ENCODE peak calls at places on chromosome 2, in eight cellular contexts. Z, N, A, E, R, U, W and C are unnamed samples.
A peak's percentile ranks its signal among the peaks of the same experiment; 100 is the strongest.

GRCh38 chr2:3659447-3660432 is 1.7 kb downstream of the ALLC start:
- DNase-seq in Z (no peak), N (no peak), A (no peak), E (peak; percentile 71), R (no peak), U (peak; percentile 64), W (peak; percentile 38), C (peak; percentile 69)

GRCh38 chr2:62814132-62814531 is 108.6 kb downstream of the EHBP1 start:
- DNase-seq in Z (no peak), N (peak; percentile 66), A (no peak), E (no peak), R (peak; percentile 43), U (peak; percentile 79), W (peak; percentile 76), C (no peak)

GRCh38 chr2:239758325-239758877 is 266.7 kb downstream of the NDUFA10 start:
- DNase-seq in Z (no peak), N (peak; percentile 3), A (no peak), E (peak; percentile 74), R (no peak), U (peak; percentile 15), W (peak; percentile 3), C (peak; percentile 13)

GRCh38 chr2:161436411-161436810 is 20.3 kb downstream of the TBR1 start:
- DNase-seq in Z (no peak), N (peak; percentile 80), A (no peak), E (no peak), R (peak; percentile 85), U (peak; percentile 53), W (peak; percentile 93), C (no peak)

GRCh38 chr2:145284551-145284950 is 764.6 kb upstream of the ZEB2 start:
- DNase-seq in Z (no peak), N (no peak), A (no peak), E (no peak), R (no peak), U (no peak), W (no peak), C (no peak)

GRCh38 chr2:164103271-164103670 is 367.5 kb upstream of the FIGN start:
- DNase-seq in Z (no peak), N (no peak), A (no peak), E (no peak), R (no peak), U (no peak), W (no peak), C (no peak)

GRCh38 chr2:235416816-235417499 is 76.9 kb upstream of the AGAP1 start:
- DNase-seq in Z (peak; percentile 5), N (peak; percentile 52), A (no peak), E (no peak), R (no peak), U (peak; percentile 51), W (peak; percentile 12), C (no peak)

GRCh38 chr2:211816739-211817138 is 721.9 kb downstream of the ERBB4 start:
- DNase-seq in Z (no peak), N (no peak), A (no peak), E (no peak), R (no peak), U (no peak), W (no peak), C (no peak)

GRCh38 chr2:100919316-100919715 is 82.8 kb upstream of the RPL31 start:
- DNase-seq in Z (no peak), N (no peak), A (no peak), E (no peak), R (no peak), U (no peak), W (no peak), C (no peak)

GRCh38 chr2:69489793-69490192 is 52.6 kb upstream of the NFU1 start:
- DNase-seq in Z (no peak), N (no peak), A (no peak), E (no peak), R (peak; percentile 61), U (peak; percentile 98), W (peak; percentile 31), C (no peak)

GRCh38 chr2:164479460-164479859 is 141.8 kb downstream of the GRB14 start:
- DNase-seq in Z (no peak), N (peak; percentile 60), A (peak; percentile 15), E (no peak), R (peak; percentile 63), U (peak; percentile 21), W (peak; percentile 22), C (no peak)

GRCh38 chr2:42446503-42447271 is 47.1 kb downstream of the KCNG3 start:
- DNase-seq in Z (no peak), N (no peak), A (no peak), E (no peak), R (no peak), U (no peak), W (no peak), C (no peak)

GRCh38 chr2:58240595-58240937 is 559 bp downstream of the FANCL start:
- DNase-seq in Z (peak; percentile 50), N (peak; percentile 30), A (peak; percentile 11), E (no peak), R (peak; percentile 23), U (no peak), W (no peak), C (no peak)

GRCh38 chr2:144128104-144128746 is 391.7 kb downstream of the ZEB2 start:
- DNase-seq in Z (no peak), N (no peak), A (no peak), E (no peak), R (no peak), U (no peak), W (peak; percentile 20), C (no peak)

GRCh38 chr2:105725388-105725787 is 19.3 kb upstream of the NCK2 start:
- DNase-seq in Z (no peak), N (no peak), A (no peak), E (no peak), R (no peak), U (no peak), W (no peak), C (no peak)

GRCh38 chr2:54962511-54962910 is 87.7 kb downstream of the RTN4 start:
- DNase-seq in Z (no peak), N (no peak), A (no peak), E (no peak), R (no peak), U (no peak), W (no peak), C (peak; percentile 51)

GRCh38 chr2:230085201-230085600 is 16.5 kb upstream of the SLC16A14 start:
- DNase-seq in Z (no peak), N (no peak), A (no peak), E (no peak), R (no peak), U (peak; percentile 14), W (no peak), C (no peak)

GRCh38 chr2:230090978-230091377 is 22.3 kb upstream of the SLC16A14 start:
- DNase-seq in Z (no peak), N (no peak), A (no peak), E (no peak), R (no peak), U (no peak), W (no peak), C (no peak)
- H3K4me3 ChIP-seq in Z (no peak overlapping the region), N (no peak overlapping the region), A (no peak overlapping the region), E (no peak overlapping the region), R (no peak overlapping the region), U (no peak overlapping the region), W (no peak overlapping the region), C (no peak overlapping the region)

GRCh38 chr2:209642146-209642815 is 129.4 kb upstream of the UNC80 start:
- DNase-seq in Z (no peak), N (peak; percentile 20), A (no peak), E (no peak), R (peak; percentile 30), U (no peak), W (peak; percentile 1), C (no peak)
- H3K4me3 ChIP-seq in Z (no peak overlapping the region), N (no peak overlapping the region), A (no peak overlapping the region), E (no peak overlapping the region), R (no peak overlapping the region), U (no peak overlapping the region), W (no peak overlapping the region), C (no peak overlapping the region)

GRCh38 chr2:44273596-44273995 is 1.7 kb upstream of the SLC3A1 start:
- DNase-seq in Z (no peak), N (no peak), A (no peak), E (no peak), R (peak; percentile 25), U (peak; percentile 63), W (peak; percentile 34), C (no peak)

GRCh38 chr2:44280869-44281268 is 5.6 kb downstream of the SLC3A1 start:
- DNase-seq in Z (no peak), N (no peak), A (no peak), E (no peak), R (no peak), U (no peak), W (no peak), C (no peak)

GRCh38 chr2:44275915-44276279 is 617 bp downstream of the SLC3A1 start:
- DNase-seq in Z (peak; percentile 71), N (peak; percentile 23), A (no peak), E (no peak), R (peak; percentile 30), U (peak; percentile 53), W (peak; percentile 36), C (no peak)

GRCh38 chr2:44273076-44273475 is 2.2 kb upstream of the SLC3A1 start:
- DNase-seq in Z (no peak), N (no peak), A (no peak), E (no peak), R (no peak), U (no peak), W (no peak), C (no peak)

GRCh38 chr2:44277541-44277940 is 2.3 kb downstream of the SLC3A1 start:
- DNase-seq in Z (peak; percentile 59), N (no peak), A (no peak), E (no peak), R (no peak), U (peak; percentile 93), W (no peak), C (no peak)
- H3K4me3 ChIP-seq in Z (no peak overlapping the region), N (no peak overlapping the region), A (no peak overlapping the region), E (no peak overlapping the region), R (no peak overlapping the region), U (no peak overlapping the region), W (no peak overlapping the region), C (no peak overlapping the region)

GRCh38 chr2:175035806-175036205 is 30.6 kb upstream of the CHN1 start:
- DNase-seq in Z (no peak), N (no peak), A (no peak), E (no peak), R (no peak), U (no peak), W (no peak), C (no peak)

GRCh38 chr2:175034728-175035127 is 29.5 kb upstream of the CHN1 start:
- DNase-seq in Z (no peak), N (no peak), A (no peak), E (no peak), R (no peak), U (no peak), W (no peak), C (no peak)

GRCh38 chr2:175037941-175038340 is 32.8 kb upstream of the CHN1 start:
- DNase-seq in Z (no peak), N (no peak), A (no peak), E (no peak), R (no peak), U (no peak), W (no peak), C (no peak)

GRCh38 chr2:175039031-175039430 is 33.9 kb upstream of the CHN1 start:
- DNase-seq in Z (no peak), N (no peak), A (no peak), E (no peak), R (no peak), U (no peak), W (no peak), C (no peak)

DNA sequence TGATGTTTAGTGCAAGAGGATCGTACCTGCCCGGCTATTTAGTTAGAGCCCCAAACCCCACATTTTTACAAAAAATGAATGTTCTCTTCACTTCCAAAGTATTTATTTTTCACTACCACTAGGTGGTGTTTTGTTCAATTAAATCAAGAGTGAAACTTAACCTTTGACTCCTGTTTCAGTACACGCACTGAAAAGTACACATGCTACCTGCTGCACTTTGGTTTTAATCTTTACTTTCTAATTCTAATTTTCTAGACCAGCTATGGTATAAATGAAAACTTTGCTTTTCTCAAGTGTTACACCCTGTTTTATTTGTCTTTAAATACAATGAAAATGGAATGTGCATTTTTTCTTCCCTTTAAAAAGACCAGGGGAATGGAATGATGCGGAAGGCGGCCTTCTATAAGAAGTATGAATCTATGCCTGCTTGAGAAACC is 31.4 kb upstream of the CHN1 start:
- DNase-seq in Z (peak; percentile 58), N (peak; percentile 35), A (peak; percentile 79), E (no peak), R (peak; percentile 40), U (peak; percentile 43), W (peak; percentile 24), C (no peak)
- H3K4me3 ChIP-seq in Z (no peak overlapping the region), N (no peak overlapping the region), A (no peak overlapping the region), E (no peak overlapping the region), R (no peak overlapping the region), U (no peak overlapping the region), W (no peak overlapping the region), C (no peak overlapping the region)